ENCODE peak calls at places on chromosomes 16 and 17, in six cellular contexts. One of them, this sample, is unnamed.

GRCh38 chr17:31378638-31379037 is 12.8 kb upstream of the RAB11FIP4 start:
- DNase-seq in neural progenitor cell: peak; percentile 39
- DNase-seq in BE2C: no peak
- DNase-seq in thoracic aorta: no peak
- DNase-seq in IMR-90: no peak
- DNase-seq in ovary: no peak
- DNase-seq in this sample: no peak

GRCh38 chr16:31136287-31136662 is 748 bp upstream of the PRSS8 start:
- DNase-seq in neural progenitor cell: no peak
- DNase-seq in BE2C: no peak
- DNase-seq in thoracic aorta: no peak
- DNase-seq in IMR-90: no peak
- DNase-seq in ovary: no peak
- DNase-seq in this sample: no peak

GRCh38 chr17:44249501-44250246 is 18.3 kb downstream of the SLC4A1 start:
- DNase-seq in neural progenitor cell: no peak
- DNase-seq in BE2C: no peak
- DNase-seq in thoracic aorta: no peak
- DNase-seq in IMR-90: no peak
- DNase-seq in ovary: no peak
- DNase-seq in this sample: no peak

GRCh38 chr17:81512984-81513668 is 527 bp upstream of the ACTG1 start:
- DNase-seq in neural progenitor cell: peak; percentile 87
- DNase-seq in BE2C: no peak
- DNase-seq in thoracic aorta: no peak
- DNase-seq in IMR-90: peak; percentile 43
- DNase-seq in ovary: peak; percentile 67
- DNase-seq in this sample: peak; percentile 32

GRCh38 chr17:49227436-49228261 is 2.9 kb downstream of the PHOSPHO1 start:
- DNase-seq in neural progenitor cell: peak; percentile 80
- DNase-seq in BE2C: peak; percentile 78
- DNase-seq in thoracic aorta: no peak
- DNase-seq in IMR-90: peak; percentile 59
- DNase-seq in ovary: no peak
- DNase-seq in this sample: peak; percentile 49

GRCh38 chr16:88069397-88070168 is 118.3 kb downstream of the BANP start:
- DNase-seq in neural progenitor cell: no peak
- DNase-seq in BE2C: no peak
- DNase-seq in thoracic aorta: no peak
- DNase-seq in IMR-90: no peak
- DNase-seq in ovary: no peak
- DNase-seq in this sample: no peak

GRCh38 chr16:47375423-47375822 is 85.4 kb downstream of the ITFG1 start:
- DNase-seq in neural progenitor cell: no peak
- DNase-seq in BE2C: no peak
- DNase-seq in thoracic aorta: no peak
- DNase-seq in IMR-90: peak; percentile 28
- DNase-seq in ovary: no peak
- DNase-seq in this sample: no peak

GRCh38 chr16:3824121-3824795 is 56.3 kb downstream of the CREBBP start:
- DNase-seq in neural progenitor cell: no peak
- DNase-seq in BE2C: no peak
- DNase-seq in thoracic aorta: no peak
- DNase-seq in IMR-90: no peak
- DNase-seq in ovary: no peak
- DNase-seq in this sample: peak; percentile 38

GRCh38 chr17:66727634-66728570 is 107.0 kb upstream of the CACNG5 start:
- DNase-seq in neural progenitor cell: peak; percentile 79
- DNase-seq in BE2C: peak; percentile 88
- DNase-seq in thoracic aorta: no peak
- DNase-seq in IMR-90: peak; percentile 50
- DNase-seq in ovary: peak; percentile 45
- DNase-seq in this sample: peak; percentile 54

GRCh38 chr17:7307686-7308624 is 527 bp downstream of the EIF5A start:
- DNase-seq in neural progenitor cell: peak; percentile 55
- DNase-seq in BE2C: peak; percentile 46
- DNase-seq in thoracic aorta: no peak
- DNase-seq in IMR-90: peak; percentile 34
- DNase-seq in ovary: peak; percentile 51
- DNase-seq in this sample: no peak

GRCh38 chr16:53952215-53953208 is 248.6 kb downstream of the FTO start:
- DNase-seq in neural progenitor cell: no peak
- DNase-seq in BE2C: no peak
- DNase-seq in thoracic aorta: no peak
- DNase-seq in IMR-90: peak; percentile 52
- DNase-seq in ovary: no peak
- DNase-seq in this sample: no peak

GRCh38 chr17:78644259-78644658 is 67.1 kb upstream of the DNAH17 start:
- DNase-seq in neural progenitor cell: no peak
- DNase-seq in BE2C: no peak
- DNase-seq in thoracic aorta: no peak
- DNase-seq in IMR-90: no peak
- DNase-seq in ovary: no peak
- DNase-seq in this sample: no peak

GRCh38 chr17:80021600-80021999 is 14.1 kb downstream of the TBC1D16 start:
- DNase-seq in neural progenitor cell: no peak
- DNase-seq in BE2C: no peak
- DNase-seq in thoracic aorta: no peak
- DNase-seq in IMR-90: no peak
- DNase-seq in ovary: no peak
- DNase-seq in this sample: no peak
- H3K36me3 ChIP-seq in neural progenitor cell: no peaks in the 10 kb centered on the region
- H3K36me3 ChIP-seq in BE2C: no peaks in the 10 kb centered on the region
- H3K36me3 ChIP-seq in thoracic aorta: no peaks in the 10 kb centered on the region
- H3K36me3 ChIP-seq in IMR-90: no peaks in the 10 kb centered on the region
- H3K36me3 ChIP-seq in ovary: no peaks in the 10 kb centered on the region
- H3K36me3 ChIP-seq in this sample: no peaks in the 10 kb centered on the region

GRCh38 chr17:77459018-77459755 is 318.4 kb downstream of the SEC14L1 start:
- DNase-seq in neural progenitor cell: no peak
- DNase-seq in BE2C: no peak
- DNase-seq in thoracic aorta: no peak
- DNase-seq in IMR-90: no peak
- DNase-seq in ovary: no peak
- DNase-seq in this sample: no peak
- H3K36me3 ChIP-seq in neural progenitor cell: no peaks in the 10 kb centered on the region
- H3K36me3 ChIP-seq in BE2C: peaks cover 17% of the 10 kb centered on the region
- H3K36me3 ChIP-seq in thoracic aorta: no peaks in the 10 kb centered on the region
- H3K36me3 ChIP-seq in IMR-90: peaks cover 12% of the 10 kb centered on the region
- H3K36me3 ChIP-seq in ovary: no peaks in the 10 kb centered on the region
- H3K36me3 ChIP-seq in this sample: peaks cover 12% of the 10 kb centered on the region

GRCh38 chr16:67880584-67880983 is 4.1 kb upstream of the NRN1L start:
- DNase-seq in neural progenitor cell: no peak
- DNase-seq in BE2C: no peak
- DNase-seq in thoracic aorta: no peak
- DNase-seq in IMR-90: no peak
- DNase-seq in ovary: no peak
- DNase-seq in this sample: no peak

GRCh38 chr16:67878232-67878631 is 5.4 kb downstream of the EDC4 start:
- DNase-seq in neural progenitor cell: no peak
- DNase-seq in BE2C: no peak
- DNase-seq in thoracic aorta: no peak
- DNase-seq in IMR-90: no peak
- DNase-seq in ovary: no peak
- DNase-seq in this sample: no peak

GRCh38 chr16:67879462-67879861 is 5.2 kb upstream of the NRN1L start:
- DNase-seq in neural progenitor cell: no peak
- DNase-seq in BE2C: no peak
- DNase-seq in thoracic aorta: no peak
- DNase-seq in IMR-90: no peak
- DNase-seq in ovary: no peak
- DNase-seq in this sample: no peak

GRCh38 chr16:67879936-67880335 is 4.7 kb upstream of the NRN1L start:
- DNase-seq in neural progenitor cell: no peak
- DNase-seq in BE2C: no peak
- DNase-seq in thoracic aorta: no peak
- DNase-seq in IMR-90: no peak
- DNase-seq in ovary: no peak
- DNase-seq in this sample: no peak

DNA sequence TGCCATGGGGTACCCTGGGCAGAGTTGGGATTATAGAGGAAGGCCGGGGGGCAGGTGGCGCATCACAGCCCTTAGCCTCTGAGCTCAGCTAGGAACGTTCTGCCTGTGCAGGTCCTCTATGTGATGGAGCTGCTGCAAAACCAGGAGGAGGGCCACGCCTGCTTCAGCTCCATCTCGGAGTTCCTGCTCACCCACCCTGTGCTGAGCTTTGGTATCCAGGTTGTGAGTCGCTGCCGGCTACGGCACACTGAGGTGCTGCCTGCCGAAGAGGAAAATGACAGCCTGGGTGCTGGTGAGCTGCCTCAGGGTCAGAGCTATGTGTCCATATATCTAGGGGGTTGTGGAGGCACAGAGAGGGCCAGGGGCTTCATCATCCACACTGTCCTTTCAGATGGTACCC is 5.8 kb upstream of the NRN1L start:
- DNase-seq in neural progenitor cell: no peak
- DNase-seq in BE2C: no peak
- DNase-seq in thoracic aorta: no peak
- DNase-seq in IMR-90: no peak
- DNase-seq in ovary: no peak
- DNase-seq in this sample: no peak
- H3K36me3 ChIP-seq in neural progenitor cell: no peaks in the 10 kb centered on the region
- H3K36me3 ChIP-seq in BE2C: peaks cover 74% of the 10 kb centered on the region
- H3K36me3 ChIP-seq in thoracic aorta: peaks cover 68% of the 10 kb centered on the region
- H3K36me3 ChIP-seq in IMR-90: peaks cover 80% of the 10 kb centered on the region
- H3K36me3 ChIP-seq in ovary: no peaks in the 10 kb centered on the region
- H3K36me3 ChIP-seq in this sample: peaks cover 54% of the 10 kb centered on the region

GRCh38 chr16:69909043-69909442 is 42.1 kb upstream of the CLEC18A start:
- DNase-seq in neural progenitor cell: no peak
- DNase-seq in BE2C: no peak
- DNase-seq in thoracic aorta: no peak
- DNase-seq in IMR-90: no peak
- DNase-seq in ovary: no peak
- DNase-seq in this sample: no peak

GRCh38 chr16:69909760-69910159 is 41.4 kb upstream of the CLEC18A start:
- DNase-seq in neural progenitor cell: no peak
- DNase-seq in BE2C: no peak
- DNase-seq in thoracic aorta: no peak
- DNase-seq in IMR-90: no peak
- DNase-seq in ovary: no peak
- DNase-seq in this sample: no peak

GRCh38 chr16:69916445-69916844 is 34.7 kb upstream of the CLEC18A start:
- DNase-seq in neural progenitor cell: no peak
- DNase-seq in BE2C: no peak
- DNase-seq in thoracic aorta: no peak
- DNase-seq in IMR-90: no peak
- DNase-seq in ovary: no peak
- DNase-seq in this sample: no peak

GRCh38 chr16:69906838-69907301 is 44.3 kb upstream of the CLEC18A start:
- DNase-seq in neural progenitor cell: no peak
- DNase-seq in BE2C: no peak
- DNase-seq in thoracic aorta: no peak
- DNase-seq in IMR-90: peak; percentile 96
- DNase-seq in ovary: no peak
- DNase-seq in this sample: peak; percentile 23

DNA sequence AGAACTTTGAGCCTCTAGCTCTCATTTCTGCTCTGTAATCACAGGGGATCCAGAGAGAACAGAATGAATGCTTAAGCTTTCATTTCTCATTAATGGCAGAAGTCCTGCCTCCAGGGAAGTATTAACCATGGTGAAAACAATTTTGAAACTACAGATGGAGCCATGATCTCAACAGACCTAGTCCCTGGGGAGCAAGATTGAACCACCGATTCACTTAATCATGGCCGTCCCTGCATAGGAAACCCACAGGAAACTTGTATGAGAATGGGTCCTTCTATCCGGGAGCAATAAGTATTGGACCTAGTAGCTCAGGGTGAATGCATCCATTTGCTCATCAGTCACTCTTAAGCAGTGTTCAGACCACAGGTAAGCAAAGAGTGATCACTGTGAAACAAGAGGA is 40.2 kb upstream of the CLEC18A start:
- DNase-seq in neural progenitor cell: no peak
- DNase-seq in BE2C: no peak
- DNase-seq in thoracic aorta: no peak
- DNase-seq in IMR-90: no peak
- DNase-seq in ovary: no peak
- DNase-seq in this sample: no peak
- H3K36me3 ChIP-seq in neural progenitor cell: no peaks in the 10 kb centered on the region
- H3K36me3 ChIP-seq in BE2C: no peaks in the 10 kb centered on the region
- H3K36me3 ChIP-seq in thoracic aorta: peaks cover 9% of the 10 kb centered on the region
- H3K36me3 ChIP-seq in IMR-90: peaks cover 10% of the 10 kb centered on the region
- H3K36me3 ChIP-seq in ovary: no peaks in the 10 kb centered on the region
- H3K36me3 ChIP-seq in this sample: no peaks in the 10 kb centered on the region

DNA sequence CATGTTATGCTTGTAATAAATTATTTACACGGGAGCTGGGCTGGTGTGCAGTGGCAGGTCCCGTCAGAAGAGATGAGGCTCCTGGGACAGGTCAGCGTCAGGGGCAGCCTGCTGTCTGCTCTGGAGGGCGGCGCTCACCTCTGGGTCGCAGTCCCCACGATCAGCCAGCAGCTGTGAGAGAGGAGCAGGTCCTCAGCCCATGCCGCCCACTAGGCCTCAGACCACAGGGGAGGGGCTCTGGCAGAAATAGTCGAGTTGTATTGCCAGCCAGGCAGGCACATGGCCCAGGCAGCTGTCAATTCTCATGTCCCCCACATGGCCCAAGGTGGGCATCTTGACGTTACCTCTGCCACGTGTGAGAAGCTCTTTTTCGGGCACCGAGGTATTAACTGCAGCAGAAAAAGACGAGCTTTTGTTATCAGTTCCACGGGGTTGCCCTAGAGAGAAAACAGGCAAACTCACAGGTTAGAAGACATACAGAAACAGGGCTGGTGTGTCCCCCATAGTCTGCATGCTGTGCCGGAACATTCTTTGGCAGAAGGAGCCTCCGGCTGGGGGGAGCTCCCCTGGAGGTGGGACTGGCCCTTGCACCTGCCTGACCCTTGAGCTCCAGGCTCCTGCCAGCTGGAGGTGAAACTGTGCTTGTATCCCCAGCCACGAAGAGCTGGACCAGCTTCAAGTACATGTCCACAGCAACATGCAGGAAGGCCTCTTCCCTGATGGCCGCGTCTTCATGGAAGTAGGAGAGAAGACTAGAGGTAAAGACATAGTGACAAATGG is 17.4 kb downstream of the ZNF276 start:
- DNase-seq in neural progenitor cell: no peak
- DNase-seq in BE2C: no peak
- DNase-seq in thoracic aorta: no peak
- DNase-seq in IMR-90: no peak
- DNase-seq in ovary: no peak
- DNase-seq in this sample: no peak
- H3K36me3 ChIP-seq in neural progenitor cell: no peaks in the 10 kb centered on the region
- H3K36me3 ChIP-seq in BE2C: peaks cover 90% of the 10 kb centered on the region
- H3K36me3 ChIP-seq in thoracic aorta: peaks cover 57% of the 10 kb centered on the region
- H3K36me3 ChIP-seq in IMR-90: peaks cover 63% of the 10 kb centered on the region
- H3K36me3 ChIP-seq in ovary: no peaks in the 10 kb centered on the region
- H3K36me3 ChIP-seq in this sample: peaks cover 28% of the 10 kb centered on the region

This sample was measured in bronchial epithelial cell.